ENCODE peak calls at places on chromosomes 6 and 20, in five cellular contexts. One of them, this sample, is unnamed.
A peak's percentile ranks its signal among the peaks of the same experiment; 100 is the strongest.

GRCh38 chr6:33602180-33602579 is 18.9 kb upstream of the ITPR3 start:
- DNase-seq in mesendoderm: no peak
- DNase-seq in adrenal gland: no peak
- DNase-seq in lower lobe of right lung: no peak
- DNase-seq in CD4-positive, alpha-beta T cell: no peak
- DNase-seq in this sample: no peak

GRCh38 chr6:81557811-81558210 is 194.7 kb downstream of the TENT5A start:
- DNase-seq in mesendoderm: peak; percentile 56
- DNase-seq in adrenal gland: no peak
- DNase-seq in lower lobe of right lung: no peak
- DNase-seq in CD4-positive, alpha-beta T cell: no peak
- DNase-seq in this sample: no peak

GRCh38 chr20:43909720-43910119 is 4.9 kb upstream of the TOX2 start:
- DNase-seq in mesendoderm: no peak
- DNase-seq in adrenal gland: no peak
- DNase-seq in lower lobe of right lung: no peak
- DNase-seq in CD4-positive, alpha-beta T cell: no peak
- DNase-seq in this sample: no peak

GRCh38 chr6:3899970-3900439 is 50.8 kb downstream of the FAM50B start:
- DNase-seq in mesendoderm: no peak
- DNase-seq in adrenal gland: no peak
- DNase-seq in lower lobe of right lung: no peak
- DNase-seq in CD4-positive, alpha-beta T cell: no peak
- DNase-seq in this sample: peak; percentile 58

GRCh38 chr20:21534453-21534852 is 20.6 kb upstream of the NKX2-2 start:
- DNase-seq in mesendoderm: no peak
- DNase-seq in adrenal gland: no peak
- DNase-seq in lower lobe of right lung: peak; percentile 52
- DNase-seq in CD4-positive, alpha-beta T cell: no peak
- DNase-seq in this sample: no peak

GRCh38 chr20:10972219-10972860 is 298.5 kb upstream of the JAG1 start:
- DNase-seq in mesendoderm: no peak
- DNase-seq in adrenal gland: no peak
- DNase-seq in lower lobe of right lung: no peak
- DNase-seq in CD4-positive, alpha-beta T cell: no peak
- DNase-seq in this sample: no peak

GRCh38 chr6:56713285-56713684 is 70.6 kb upstream of the DST start:
- DNase-seq in mesendoderm: peak; percentile 76
- DNase-seq in adrenal gland: peak; percentile 72
- DNase-seq in lower lobe of right lung: no peak
- DNase-seq in CD4-positive, alpha-beta T cell: no peak
- DNase-seq in this sample: peak; percentile 84

GRCh38 chr20:52192296-52193007 is 873 bp upstream of the ZFP64 start:
- DNase-seq in mesendoderm: peak; percentile 87
- DNase-seq in adrenal gland: peak; percentile 50
- DNase-seq in lower lobe of right lung: peak; percentile 57
- DNase-seq in CD4-positive, alpha-beta T cell: no peak
- DNase-seq in this sample: no peak

GRCh38 chr6:167980911-167981310 is 16.6 kb upstream of the KIF25 start:
- DNase-seq in mesendoderm: no peak
- DNase-seq in adrenal gland: no peak
- DNase-seq in lower lobe of right lung: no peak
- DNase-seq in CD4-positive, alpha-beta T cell: no peak
- DNase-seq in this sample: no peak

GRCh38 chr20:58330692-58331091 is 21.2 kb downstream of the RAB22A start:
- DNase-seq in mesendoderm: no peak
- DNase-seq in adrenal gland: no peak
- DNase-seq in lower lobe of right lung: no peak
- DNase-seq in CD4-positive, alpha-beta T cell: no peak
- DNase-seq in this sample: no peak

GRCh38 chr6:50718566-50718965 is 5.2 kb downstream of the TFAP2D start:
- DNase-seq in mesendoderm: no peak
- DNase-seq in adrenal gland: no peak
- DNase-seq in lower lobe of right lung: no peak
- DNase-seq in CD4-positive, alpha-beta T cell: no peak
- DNase-seq in this sample: no peak

GRCh38 chr6:25193147-25193864 is 85.9 kb upstream of the CARMIL1 start:
- DNase-seq in mesendoderm: no peak
- DNase-seq in adrenal gland: peak; percentile 79
- DNase-seq in lower lobe of right lung: no peak
- DNase-seq in CD4-positive, alpha-beta T cell: no peak
- DNase-seq in this sample: peak; percentile 67

GRCh38 chr20:57655812-57656161 is 35.6 kb upstream of the ZBP1 start:
- DNase-seq in mesendoderm: no peak
- DNase-seq in adrenal gland: peak; percentile 9
- DNase-seq in lower lobe of right lung: no peak
- DNase-seq in CD4-positive, alpha-beta T cell: peak; percentile 14
- DNase-seq in this sample: no peak

GRCh38 chr6:57301755-57302154 is 15.7 kb upstream of the PRIM2 start:
- DNase-seq in mesendoderm: no peak
- DNase-seq in adrenal gland: no peak
- DNase-seq in lower lobe of right lung: no peak
- DNase-seq in CD4-positive, alpha-beta T cell: no peak
- DNase-seq in this sample: no peak

GRCh38 chr20:32597714-32598113 is 12.6 kb upstream of the NOL4L start:
- DNase-seq in mesendoderm: no peak
- DNase-seq in adrenal gland: no peak
- DNase-seq in lower lobe of right lung: no peak
- DNase-seq in CD4-positive, alpha-beta T cell: no peak
- DNase-seq in this sample: no peak

GRCh38 chr6:126955621-126956020 is 162.8 kb upstream of the RSPO3 start:
- DNase-seq in mesendoderm: no peak
- DNase-seq in adrenal gland: no peak
- DNase-seq in lower lobe of right lung: no peak
- DNase-seq in CD4-positive, alpha-beta T cell: no peak
- DNase-seq in this sample: peak; percentile 61

GRCh38 chr20:50085146-50085480 is 27.8 kb downstream of the UBE2V1 start:
- DNase-seq in mesendoderm: no peak
- DNase-seq in adrenal gland: no peak
- DNase-seq in lower lobe of right lung: no peak
- DNase-seq in CD4-positive, alpha-beta T cell: no peak
- DNase-seq in this sample: no peak

GRCh38 chr6:83474309-83474708 is 38.0 kb upstream of the PRSS35 start:
- DNase-seq in mesendoderm: no peak
- DNase-seq in adrenal gland: peak; percentile 53
- DNase-seq in lower lobe of right lung: no peak
- DNase-seq in CD4-positive, alpha-beta T cell: no peak
- DNase-seq in this sample: no peak

GRCh38 chr6:83536034-83536646 is 23.8 kb downstream of the PRSS35 start:
- DNase-seq in mesendoderm: peak; percentile 73
- DNase-seq in adrenal gland: peak; percentile 87
- DNase-seq in lower lobe of right lung: no peak
- DNase-seq in CD4-positive, alpha-beta T cell: no peak
- DNase-seq in this sample: no peak

GRCh38 chr6:16361121-16361520 is 122.7 kb downstream of the GMPR start:
- DNase-seq in mesendoderm: no peak
- DNase-seq in adrenal gland: no peak
- DNase-seq in lower lobe of right lung: no peak
- DNase-seq in CD4-positive, alpha-beta T cell: no peak
- DNase-seq in this sample: no peak

GRCh38 chr20:54543369-54543768 is 68.0 kb downstream of the DOK5 start:
- DNase-seq in mesendoderm: no peak
- DNase-seq in adrenal gland: no peak
- DNase-seq in lower lobe of right lung: no peak
- DNase-seq in CD4-positive, alpha-beta T cell: no peak
- DNase-seq in this sample: no peak

GRCh38 chr20:19114410-19114809 is 98.0 kb upstream of the SLC24A3 start:
- DNase-seq in mesendoderm: no peak
- DNase-seq in adrenal gland: no peak
- DNase-seq in lower lobe of right lung: no peak
- DNase-seq in CD4-positive, alpha-beta T cell: no peak
- DNase-seq in this sample: no peak

GRCh38 chr6:14925025-14925595 is 320.8 kb upstream of the JARID2 start:
- DNase-seq in mesendoderm: no peak
- DNase-seq in adrenal gland: no peak
- DNase-seq in lower lobe of right lung: no peak
- DNase-seq in CD4-positive, alpha-beta T cell: no peak
- DNase-seq in this sample: no peak

GRCh38 chr6:149221774-149222070 is 95.8 kb upstream of the TAB2 start:
- DNase-seq in mesendoderm: no peak
- DNase-seq in adrenal gland: no peak
- DNase-seq in lower lobe of right lung: no peak
- DNase-seq in CD4-positive, alpha-beta T cell: no peak
- DNase-seq in this sample: no peak

GRCh38 chr6:57254055-57254717 is 32.1 kb upstream of the RAB23 start:
- DNase-seq in mesendoderm: peak; percentile 60
- DNase-seq in adrenal gland: no peak
- DNase-seq in lower lobe of right lung: no peak
- DNase-seq in CD4-positive, alpha-beta T cell: no peak
- DNase-seq in this sample: no peak

GRCh38 chr20:58237318-58238182 is 9.1 kb upstream of the ANKRD60 start:
- DNase-seq in mesendoderm: no peak
- DNase-seq in adrenal gland: no peak
- DNase-seq in lower lobe of right lung: no peak
- DNase-seq in CD4-positive, alpha-beta T cell: no peak
- DNase-seq in this sample: no peak

GRCh38 chr6:116010400-116011095 is 50.1 kb downstream of the FRK start:
- DNase-seq in mesendoderm: peak; percentile 72
- DNase-seq in adrenal gland: peak; percentile 82
- DNase-seq in lower lobe of right lung: peak; percentile 62
- DNase-seq in CD4-positive, alpha-beta T cell: peak; percentile 51
- DNase-seq in this sample: peak; percentile 62

GRCh38 chr6:113488812-113489685 is 368.1 kb upstream of the MARCKS start:
- DNase-seq in mesendoderm: peak; percentile 38
- DNase-seq in adrenal gland: no peak
- DNase-seq in lower lobe of right lung: no peak
- DNase-seq in CD4-positive, alpha-beta T cell: no peak
- DNase-seq in this sample: no peak

GRCh38 chr6:123321020-123321419 is 315.7 kb downstream of the TRDN start:
- DNase-seq in mesendoderm: no peak
- DNase-seq in adrenal gland: no peak
- DNase-seq in lower lobe of right lung: no peak
- DNase-seq in CD4-positive, alpha-beta T cell: no peak
- DNase-seq in this sample: no peak

GRCh38 chr6:42426191-42426590 is 25.5 kb downstream of the TRERF1 start:
- DNase-seq in mesendoderm: no peak
- DNase-seq in adrenal gland: no peak
- DNase-seq in lower lobe of right lung: no peak
- DNase-seq in CD4-positive, alpha-beta T cell: no peak
- DNase-seq in this sample: no peak

GRCh38 chr20:46040902-46041535 is 12.0 kb downstream of the SLC12A5 start:
- DNase-seq in mesendoderm: peak; percentile 73
- DNase-seq in adrenal gland: peak; percentile 50
- DNase-seq in lower lobe of right lung: no peak
- DNase-seq in CD4-positive, alpha-beta T cell: peak; percentile 52
- DNase-seq in this sample: no peak
- H3K27me3 ChIP-seq in mesendoderm: no peaks in the 10 kb centered on the region
- H3K27me3 ChIP-seq in adrenal gland: no peaks in the 10 kb centered on the region
- H3K27me3 ChIP-seq in lower lobe of right lung: peaks cover 12% of the 10 kb centered on the region
- H3K27me3 ChIP-seq in CD4-positive, alpha-beta T cell: peaks cover 11% of the 10 kb centered on the region
- H3K27me3 ChIP-seq in this sample: peaks cover 14% of the 10 kb centered on the region

GRCh38 chr20:22920898-22921297 is 114.2 kb upstream of the SSTR4 start:
- DNase-seq in mesendoderm: no peak
- DNase-seq in adrenal gland: no peak
- DNase-seq in lower lobe of right lung: no peak
- DNase-seq in CD4-positive, alpha-beta T cell: no peak
- DNase-seq in this sample: no peak
- H3K27ac ChIP-seq in mesendoderm: no peak overlapping the region
- H3K27ac ChIP-seq in adrenal gland: no peak overlapping the region
- H3K27ac ChIP-seq in lower lobe of right lung: no peak overlapping the region
- H3K27ac ChIP-seq in CD4-positive, alpha-beta T cell: no peak overlapping the region
- H3K27ac ChIP-seq in this sample: no peak overlapping the region

DNA sequence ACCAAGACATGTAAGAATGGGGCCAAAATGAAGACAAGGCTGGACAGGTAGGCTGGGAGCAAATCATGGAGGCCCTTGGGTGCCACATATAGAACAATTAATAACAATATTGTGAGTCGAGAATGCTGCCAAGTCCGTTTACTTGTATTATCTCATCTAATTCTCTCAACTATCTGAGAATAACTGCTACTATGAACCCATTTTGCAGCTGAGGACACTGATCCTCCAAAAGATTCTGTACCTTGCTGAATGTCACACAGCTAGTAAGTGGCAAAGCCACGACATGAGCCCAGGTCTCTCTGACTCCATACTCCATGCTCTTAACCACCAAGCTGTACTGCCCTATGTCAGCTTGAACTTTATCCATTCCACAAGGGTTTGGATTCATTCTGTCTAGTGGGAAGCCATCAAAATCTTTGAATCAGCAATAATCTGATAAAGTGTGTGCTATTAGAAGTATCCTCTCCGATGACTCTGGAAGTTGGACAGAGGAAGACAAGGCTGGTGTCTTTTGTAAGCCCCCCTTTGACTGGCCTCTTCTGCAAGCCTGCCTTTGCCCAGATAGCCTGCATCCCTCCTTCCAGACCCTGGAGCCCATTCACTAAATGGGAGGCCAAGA is 43.5 kb upstream of the PDYN start:
- DNase-seq in mesendoderm: no peak
- DNase-seq in adrenal gland: no peak
- DNase-seq in lower lobe of right lung: no peak
- DNase-seq in CD4-positive, alpha-beta T cell: no peak
- DNase-seq in this sample: no peak
- H3K27me3 ChIP-seq in mesendoderm: no peaks in the 10 kb centered on the region
- H3K27me3 ChIP-seq in adrenal gland: peaks cover 11% of the 10 kb centered on the region
- H3K27me3 ChIP-seq in lower lobe of right lung: peaks cover 60% of the 10 kb centered on the region
- H3K27me3 ChIP-seq in CD4-positive, alpha-beta T cell: peaks cover 23% of the 10 kb centered on the region
- H3K27me3 ChIP-seq in this sample: peaks cover 70% of the 10 kb centered on the region

GRCh38 chr6:150604467-150604866 is 4.8 kb downstream of the PLEKHG1 start:
- DNase-seq in mesendoderm: no peak
- DNase-seq in adrenal gland: no peak
- DNase-seq in lower lobe of right lung: no peak
- DNase-seq in CD4-positive, alpha-beta T cell: no peak
- DNase-seq in this sample: no peak

GRCh38 chr6:150610584-150610983 is 10.9 kb downstream of the PLEKHG1 start:
- DNase-seq in mesendoderm: no peak
- DNase-seq in adrenal gland: no peak
- DNase-seq in lower lobe of right lung: no peak
- DNase-seq in CD4-positive, alpha-beta T cell: no peak
- DNase-seq in this sample: no peak

GRCh38 chr6:150605333-150605732 is 5.6 kb downstream of the PLEKHG1 start:
- DNase-seq in mesendoderm: no peak
- DNase-seq in adrenal gland: no peak
- DNase-seq in lower lobe of right lung: no peak
- DNase-seq in CD4-positive, alpha-beta T cell: no peak
- DNase-seq in this sample: no peak

GRCh38 chr6:150606258-150607043 is 6.8 kb downstream of the PLEKHG1 start:
- DNase-seq in mesendoderm: peak; percentile 18
- DNase-seq in adrenal gland: no peak
- DNase-seq in lower lobe of right lung: no peak
- DNase-seq in CD4-positive, alpha-beta T cell: no peak
- DNase-seq in this sample: no peak

DNA sequence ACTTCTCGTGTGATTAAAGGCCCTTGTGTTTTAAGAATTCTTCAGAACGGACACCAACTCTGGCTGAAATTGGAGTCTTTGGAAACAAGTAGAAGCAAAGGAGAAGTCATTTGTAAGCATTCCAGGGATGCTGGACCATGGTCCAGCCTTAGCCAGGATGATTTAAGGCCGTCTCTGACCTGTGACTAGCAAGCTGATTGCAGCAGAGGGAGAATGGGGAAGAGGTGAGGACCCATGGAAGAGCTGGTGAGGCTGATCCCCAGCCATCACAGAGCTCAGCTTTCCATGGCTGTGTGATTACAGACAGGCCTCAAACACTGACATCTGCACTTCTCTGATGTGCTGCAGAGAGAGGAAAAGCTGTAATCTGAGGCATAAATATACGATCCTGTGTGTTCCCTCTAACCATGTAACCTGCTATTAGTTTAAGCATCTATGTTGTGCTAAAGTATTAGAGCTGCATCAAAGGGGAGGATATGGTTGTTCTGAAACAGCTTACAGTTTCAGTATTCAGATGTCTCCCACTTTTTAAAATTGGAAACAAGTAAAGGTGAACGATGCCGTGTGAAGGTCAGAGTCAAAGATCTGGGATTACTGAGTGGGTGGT is 7.5 kb downstream of the PLEKHG1 start:
- DNase-seq in mesendoderm: no peak
- DNase-seq in adrenal gland: no peak
- DNase-seq in lower lobe of right lung: no peak
- DNase-seq in CD4-positive, alpha-beta T cell: no peak
- DNase-seq in this sample: no peak
- H3K27ac ChIP-seq in mesendoderm: no peak overlapping the region
- H3K27ac ChIP-seq in adrenal gland: no peak overlapping the region
- H3K27ac ChIP-seq in lower lobe of right lung: no peak overlapping the region
- H3K27ac ChIP-seq in CD4-positive, alpha-beta T cell: no peak overlapping the region
- H3K27ac ChIP-seq in this sample: no peak overlapping the region